ENCODE peak calls at places on chromosome 3, in five cellular contexts. J, O, B, X and N are unnamed samples.

GRCh38 chr3:128787256-128788253 is 61.6 kb downstream of the RAB7A start:
- DNase-seq in O (peak), B (peak), X (no peak), J (no peak), N (peak)

GRCh38 chr3:109257269-109257668 is 59.0 kb downstream of the DPPA2 start:
- DNase-seq in O (peak), X (no peak), B (no peak), J (no peak), N (peak)

GRCh38 chr3:78204977-78205376 is 1165.1 kb downstream of the ROBO2 start:
- DNase-seq in X (no peak), B (no peak), J (peak), O (peak), N (no peak)

GRCh38 chr3:112773864-112774263 is 72.8 kb downstream of the CD200R1L start:
- DNase-seq in O (no peak), X (no peak), B (no peak), J (no peak), N (no peak)

GRCh38 chr3:115671761-115672455 is 48.6 kb downstream of the GAP43 start:
- DNase-seq in O (no peak), J (no peak), B (no peak), X (no peak), N (no peak)

GRCh38 chr3:20141306-20141705 is 44.7 kb downstream of the SGO1 start:
- DNase-seq in B (no peak), X (no peak), J (no peak), O (no peak), N (no peak)

GRCh38 chr3:57206423-57206822 is 6.6 kb upstream of the HESX1 start:
- DNase-seq in O (no peak), B (no peak), J (no peak), X (no peak), N (no peak)

GRCh38 chr3:149224736-149225594 is 3.3 kb upstream of the CP start:
- DNase-seq in X (no peak), O (peak), J (peak), B (no peak), N (peak)

GRCh38 chr3:124552224-124552623 is 178.0 kb upstream of the UMPS start:
- DNase-seq in J (no peak), O (no peak), X (no peak), B (no peak), N (peak)

GRCh38 chr3:128178782-128179473 is 25.6 kb downstream of the EEFSEC start:
- DNase-seq in O (peak), B (no peak), J (no peak), X (no peak), N (no peak)

GRCh38 chr3:153640689-153641308 is 478.8 kb downstream of the RAP2B start:
- DNase-seq in B (peak), J (no peak), O (no peak), X (peak), N (no peak)

GRCh38 chr3:128496602-128497304 is 3.8 kb upstream of the GATA2 start:
- DNase-seq in O (peak), J (no peak), B (peak), X (peak), N (no peak)

GRCh38 chr3:112320698-112321097 is 12.3 kb upstream of the CD200 start:
- DNase-seq in X (no peak), B (no peak), J (no peak), O (no peak), N (no peak)

GRCh38 chr3:126307083-126307482 is 50.1 kb downstream of the KLF15 start:
- DNase-seq in B (peak), J (no peak), X (no peak), O (no peak), N (no peak)

GRCh38 chr3:165729756-165730155 is 107.5 kb downstream of the BCHE start:
- DNase-seq in O (no peak), X (no peak), J (no peak), B (no peak), N (no peak)

GRCh38 chr3:3998140-3998977 is 199.1 kb downstream of the LRRN1 start:
- DNase-seq in O (peak), J (no peak), X (no peak), B (peak), N (peak)

GRCh38 chr3:119507404-119507803 is 9.1 kb downstream of the TIMMDC1 start:
- DNase-seq in B (no peak), X (no peak), O (no peak), J (no peak), N (no peak)

GRCh38 chr3:76551739-76552138 is 488.2 kb upstream of the ROBO2 start:
- DNase-seq in O (no peak), B (no peak), J (no peak), X (no peak), N (no peak)

GRCh38 chr3:18424213-18424861 is 802 bp downstream of the SATB1 start:
- DNase-seq in B (peak), J (no peak), O (no peak), X (no peak), N (no peak)
- TF ChIP-seq CTCF in B (no peak), J (peak), O (no peak), X (no peak), N (no peak)

DNA sequence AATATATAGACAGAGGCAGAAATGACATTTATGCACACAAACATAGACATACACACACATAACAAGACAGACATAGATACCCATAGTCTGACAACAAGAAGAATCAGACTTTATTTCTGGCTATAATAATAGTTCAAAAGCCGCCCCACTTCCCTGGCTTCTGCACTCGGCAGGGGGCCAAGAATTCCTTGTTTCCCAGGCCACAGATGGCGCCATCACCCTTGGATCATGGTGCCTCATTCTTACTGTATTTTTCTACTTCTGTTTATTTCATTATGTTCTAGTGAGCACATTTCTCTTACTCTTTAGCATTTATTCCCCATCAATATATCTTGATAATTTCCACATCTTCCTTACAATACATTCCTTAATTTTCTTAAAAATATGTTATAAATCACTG is 387.5 kb downstream of the NLGN1 start:
- DNase-seq in X (no peak), O (no peak), B (peak), J (no peak), N (no peak)
- TF ChIP-seq CTCF in X (no peak), O (no peak), B (peak), J (no peak), N (peak)

DNA sequence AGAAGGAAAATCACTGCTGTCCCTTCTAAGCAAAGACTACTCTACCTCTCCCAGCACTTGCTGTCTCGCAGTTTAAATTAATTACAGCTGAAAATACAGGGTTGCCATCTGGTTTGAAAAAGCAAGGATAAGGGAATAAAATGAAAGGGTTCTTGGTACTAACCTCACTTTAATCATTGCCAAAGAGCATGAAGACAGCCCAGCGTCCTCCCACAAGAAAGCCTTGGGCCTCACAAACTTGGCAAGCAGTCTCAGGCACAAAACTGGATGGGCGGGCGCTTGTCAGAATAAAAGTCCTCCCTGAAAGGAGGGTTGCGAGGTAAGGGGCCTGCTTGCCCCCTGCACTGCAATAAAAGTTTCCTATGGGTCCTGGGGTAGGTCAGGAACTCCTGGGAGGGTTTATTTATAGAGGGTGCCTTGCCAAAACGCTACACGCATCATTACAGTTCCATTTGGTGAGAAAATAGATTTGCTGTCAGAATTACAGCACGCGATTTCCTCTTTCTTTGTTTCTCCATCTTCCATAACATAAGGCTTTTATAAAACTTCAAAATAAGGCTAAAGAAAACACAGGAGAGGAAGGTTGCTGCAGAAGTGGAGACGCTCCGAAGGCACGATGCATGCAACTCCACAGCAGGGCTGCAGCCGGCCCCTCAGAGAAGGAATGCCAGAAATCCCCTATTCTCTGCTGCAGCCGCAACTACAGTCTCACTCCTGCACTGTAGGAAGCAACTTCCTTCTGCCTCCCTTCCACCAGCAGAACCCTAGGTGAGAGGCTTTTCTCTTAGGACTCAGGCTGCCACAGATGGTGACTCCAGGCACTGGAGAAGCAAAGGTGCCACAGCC is 61.4 kb downstream of the VGLL4 start:
- DNase-seq in J (peak), O (peak), B (peak), X (peak), N (no peak)
- TF ChIP-seq CTCF in J (no peak), O (no peak), B (no peak), X (no peak), N (no peak)

GRCh38 chr3:122682016-122682374 is 1.4 kb downstream of the PARP14 start:
- DNase-seq in X (no peak), O (no peak), J (no peak), B (no peak), N (no peak)

GRCh38 chr3:122681294-122682015 is 816 bp downstream of the PARP14 start:
- DNase-seq in B (peak), X (no peak), J (no peak), O (no peak), N (no peak)

GRCh38 chr3:122679467-122680291 is 960 bp upstream of the PARP14 start:
- DNase-seq in X (peak), O (peak), J (no peak), B (peak), N (no peak)

GRCh38 chr3:122679085-122679466 is 1.6 kb upstream of the PARP14 start:
- DNase-seq in X (peak), B (peak), O (peak), J (peak), N (no peak)

DNA sequence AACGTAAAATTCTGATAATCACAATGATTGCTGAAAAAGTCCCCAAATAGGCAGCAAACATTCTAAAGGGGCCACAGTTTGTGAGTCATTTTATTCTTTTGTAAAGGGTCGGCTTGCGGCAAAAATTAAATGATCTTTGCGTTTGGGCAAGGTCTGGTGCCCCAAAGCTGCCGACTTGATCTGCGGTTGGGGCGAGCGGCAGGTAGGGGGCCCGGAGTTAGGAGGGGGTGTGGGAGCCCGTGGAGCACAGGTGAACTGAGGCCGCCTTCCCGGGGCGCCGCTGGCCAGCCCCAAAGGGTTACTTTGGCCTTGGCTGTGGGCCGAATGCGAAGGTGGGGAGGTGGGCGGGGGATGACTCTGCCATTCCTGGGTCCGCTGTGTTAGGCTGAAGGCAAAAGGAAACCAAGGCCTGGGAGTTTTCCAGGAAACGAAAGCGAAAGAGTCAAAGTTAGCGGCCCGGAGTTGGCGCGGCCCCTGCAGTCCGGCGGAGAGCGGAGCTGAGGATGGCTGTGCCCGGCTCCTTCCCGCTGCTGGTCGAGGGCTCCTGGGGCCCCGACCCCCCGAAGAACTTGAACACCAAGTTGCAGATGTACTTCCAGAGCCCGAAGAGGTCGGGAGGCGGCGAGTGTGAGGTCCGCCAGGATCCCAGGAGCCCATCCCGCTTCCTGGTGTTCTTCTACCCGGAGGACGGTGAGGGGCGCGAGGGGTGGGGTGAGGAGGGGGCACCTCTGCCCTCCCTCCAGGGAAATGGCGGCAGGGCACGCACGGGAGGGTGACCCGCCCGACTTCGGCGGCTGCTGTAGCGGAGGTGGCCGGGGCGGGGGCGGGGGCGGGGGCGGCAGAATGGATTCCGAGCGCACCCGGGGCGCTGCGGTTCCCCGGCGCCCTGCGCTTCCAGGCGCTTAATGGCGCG is at the start of gene PARP14:
- DNase-seq in B (peak), O (peak), X (peak), J (peak), N (no peak)
- TF ChIP-seq CTCF in B (no peak), O (peak), X (no peak), J (no peak), N (peak)

GRCh38 chr3:48301020-48301813 is 32.2 kb downstream of the SPINK8 start:
- DNase-seq in J (peak), X (peak), O (peak), B (peak), N (peak)
- TF ChIP-seq CTCF in J (no peak), X (no peak), O (no peak), B (no peak), N (no peak)

GRCh38 chr3:190338717-190339116 is 16.5 kb upstream of the CLDN1 start:
- DNase-seq in O (no peak), B (no peak), X (no peak), J (no peak), N (peak)

GRCh38 chr3:190336516-190337189 is 14.4 kb upstream of the CLDN1 start:
- DNase-seq in J (no peak), B (no peak), X (no peak), O (peak), N (no peak)

GRCh38 chr3:190340071-190340470 is 17.8 kb upstream of the CLDN1 start:
- DNase-seq in J (no peak), X (no peak), O (no peak), B (no peak), N (no peak)

GRCh38 chr3:190333961-190334360 is 11.7 kb upstream of the CLDN1 start:
- DNase-seq in O (no peak), J (no peak), B (no peak), X (no peak), N (no peak)

DNA sequence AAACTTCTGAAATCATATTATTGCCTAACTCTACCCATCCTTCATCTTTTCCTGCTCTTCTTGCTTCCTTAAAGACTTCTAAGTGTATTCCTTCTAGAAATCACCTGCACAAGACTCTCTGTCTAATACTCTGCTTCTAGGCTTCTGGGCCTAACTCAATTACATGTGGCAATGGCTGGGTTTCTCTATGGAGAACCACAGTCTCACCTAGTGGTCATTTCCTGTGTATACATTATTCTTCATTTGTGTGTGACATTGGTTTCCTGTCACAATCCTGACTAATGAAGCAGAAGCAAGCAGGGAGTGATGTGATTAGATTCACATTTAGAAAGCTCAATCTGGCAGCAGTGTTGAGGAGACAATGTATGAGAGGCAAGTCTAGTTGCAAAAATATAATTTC is 16.9 kb upstream of the CLDN1 start:
- DNase-seq in B (no peak), O (no peak), J (no peak), X (no peak), N (no peak)
- TF ChIP-seq CTCF in B (peak), O (peak), J (peak), X (no peak), N (peak)

GRCh38 chr3:53044371-53045106 is 1.3 kb downstream of the SFMBT1 start:
- DNase-seq in O (peak), B (no peak), X (no peak), J (no peak), N (peak)
- TF ChIP-seq CTCF in O (no peak), B (no peak), X (no peak), J (no peak), N (no peak)